ENCODE peak calls at places on chromosomes 2 and 18, in five cellular contexts. J is fibroblast of the aortic adventitia, W is ovary, A is heart left ventricle, F is breast epithelium. S is an unnamed sample.

GRCh38 chr18:24274822-24275221 is 122.8 kb downstream of the OSBPL1A start:
- DNase-seq in J (no peak), W (no peak), A (peak), F (peak), S (no peak)

GRCh38 chr2:7363906-7364305 is 446.7 kb downstream of the RNF144A start:
- DNase-seq in J (no peak), W (no peak), A (no peak), F (no peak), S (no peak)

GRCh38 chr18:41579185-41579584 is 375.8 kb upstream of the PIK3C3 start:
- DNase-seq in J (no peak), W (no peak), A (no peak), F (no peak), S (no peak)

GRCh38 chr2:98829586-98830270 is 98.8 kb upstream of the MGAT4A start:
- DNase-seq in J (no peak), W (no peak), A (no peak), F (no peak), S (no peak)

GRCh38 chr2:169693344-169693743 is 861 bp downstream of the CFAP210 start:
- DNase-seq in J (no peak), W (no peak), A (no peak), F (no peak), S (no peak)

GRCh38 chr2:127608061-127609011 is 37.6 kb upstream of the GPR17 start:
- DNase-seq in J (no peak), W (no peak), A (peak), F (no peak), S (no peak)

GRCh38 chr18:2050016-2050415 is 521.3 kb downstream of the METTL4 start:
- DNase-seq in J (peak), W (no peak), A (no peak), F (no peak), S (peak)

GRCh38 chr2:197079414-197079813 is 152.9 kb upstream of the PGAP1 start:
- DNase-seq in J (peak), W (peak), A (no peak), F (no peak), S (peak)

GRCh38 chr2:241009601-241010530 is 11.4 kb downstream of the SNED1 start:
- DNase-seq in J (peak), W (peak), A (no peak), F (peak), S (peak)

GRCh38 chr18:26468931-26469340 is 79.4 kb downstream of the KCTD1 start:
- DNase-seq in J (no peak), W (no peak), A (no peak), F (no peak), S (no peak)

GRCh38 chr2:197256021-197256420 is 54.6 kb downstream of the ANKRD44 start:
- DNase-seq in J (no peak), W (no peak), A (no peak), F (no peak), S (no peak)

GRCh38 chr2:115558725-115559124 is 1116.3 kb downstream of the DPP10 start:
- DNase-seq in J (no peak), W (no peak), A (no peak), F (no peak), S (no peak)

GRCh38 chr2:178523596-178524134 is 43.4 kb downstream of the PLEKHA3 start:
- DNase-seq in J (peak), W (no peak), A (no peak), F (no peak), S (no peak)

GRCh38 chr18:1585881-1586488 is 681.3 kb downstream of the ADCYAP1 start:
- DNase-seq in J (peak), W (no peak), A (no peak), F (no peak), S (peak)

GRCh38 chr2:216319771-216320170 is 52.5 kb downstream of the MARCHF4 start:
- DNase-seq in J (peak), W (no peak), A (no peak), F (no peak), S (peak)

GRCh38 chr18:12886498-12887126 is 2.6 kb upstream of the PTPN2 start:
- DNase-seq in J (no peak), W (no peak), A (no peak), F (no peak), S (peak)

GRCh38 chr2:227545990-227546389 is 52.7 kb upstream of the SCYGR2 start:
- DNase-seq in J (no peak), W (no peak), A (no peak), F (no peak), S (no peak)

GRCh38 chr2:102069311-102069974 is 73.1 kb upstream of the IL1R1 start:
- DNase-seq in J (no peak), W (no peak), A (no peak), F (no peak), S (no peak)

GRCh38 chr2:102072741-102073140 is 69.8 kb upstream of the IL1R1 start:
- DNase-seq in J (no peak), W (no peak), A (no peak), F (no peak), S (no peak)

GRCh38 chr2:102073168-102073724 is 69.3 kb upstream of the IL1R1 start:
- DNase-seq in J (no peak), W (no peak), A (no peak), F (no peak), S (no peak)

GRCh38 chr2:102066554-102066953 is 74.8 kb downstream of the IL1R2 start:
- DNase-seq in J (no peak), W (no peak), A (no peak), F (no peak), S (no peak)

DNA sequence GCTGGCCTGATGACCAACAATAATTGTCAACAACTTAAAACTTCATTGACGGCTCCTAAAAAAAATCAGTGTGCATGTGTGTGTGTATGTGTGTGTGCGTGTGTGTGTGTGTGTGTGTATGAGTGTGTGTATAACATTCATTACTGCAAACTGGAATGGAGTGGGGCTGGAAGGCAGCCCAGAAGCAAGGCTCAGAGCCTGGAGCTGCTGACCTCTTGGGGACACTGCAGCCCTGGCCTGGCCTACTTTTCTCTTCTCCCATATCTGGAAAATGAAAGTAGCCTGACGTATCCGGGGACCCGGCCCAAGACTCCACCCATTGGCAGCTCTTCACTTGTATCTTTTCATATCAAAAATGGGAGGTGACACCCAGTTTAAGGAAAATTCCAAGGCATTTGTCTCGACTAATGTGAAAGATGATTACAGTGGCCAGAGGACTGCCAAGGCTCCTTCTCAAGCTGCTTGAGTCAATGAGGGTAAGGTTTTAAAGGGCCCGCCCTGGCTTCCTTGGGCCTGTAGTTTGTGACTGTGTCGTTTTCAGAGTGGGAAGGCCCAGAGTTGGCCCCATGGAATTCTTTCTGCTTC is 72.4 kb upstream of the IL1R1 start:
- DNase-seq in J (peak), W (peak), A (peak), F (no peak), S (peak)
- TF ChIP-seq CTCF in J (peak), W (no peak), A (no peak), F (no peak), S (peak)

GRCh38 chr2:64990823-64991222 is 1.6 kb downstream of the SLC1A4 start:
- DNase-seq in J (no peak), W (no peak), A (no peak), F (no peak), S (no peak)
- H3K4me3 ChIP-seq in J (peak), W (peak), A (peak), F (no peak), S (peak)

GRCh38 chr2:9114457-9114856 is 92.2 kb upstream of the ASAP2 start:
- DNase-seq in J (no peak), W (no peak), A (no peak), F (no peak), S (no peak)
- TF ChIP-seq CTCF in J (no peak), W (no peak), A (no peak), F (no peak), S (no peak)

GRCh38 chr2:181461056-181461630 is 4.0 kb downstream of the ITGA4 start:
- DNase-seq in J (no peak), W (no peak), A (no peak), F (no peak), S (no peak)

GRCh38 chr2:181458881-181459280 is 1.7 kb downstream of the ITGA4 start:
- DNase-seq in J (no peak), W (no peak), A (no peak), F (no peak), S (no peak)

GRCh38 chr2:181459646-181460045 is 2.5 kb downstream of the ITGA4 start:
- DNase-seq in J (peak), W (no peak), A (no peak), F (no peak), S (peak)

GRCh38 chr2:181463573-181463972 is 6.4 kb downstream of the ITGA4 start:
- DNase-seq in J (no peak), W (no peak), A (no peak), F (no peak), S (no peak)

GRCh38 chr2:181462032-181462431 is 4.8 kb downstream of the ITGA4 start:
- DNase-seq in J (no peak), W (no peak), A (no peak), F (no peak), S (no peak)
- H3K4me3 ChIP-seq in J (no peak), W (no peak), A (no peak), F (no peak), S (no peak)

GRCh38 chr2:233061007-233061590 is 957 bp downstream of the INPP5D start:
- DNase-seq in J (no peak), W (no peak), A (no peak), F (no peak), S (no peak)

GRCh38 chr2:233062447-233062842 is 2.3 kb downstream of the INPP5D start:
- DNase-seq in J (no peak), W (no peak), A (no peak), F (no peak), S (no peak)

GRCh38 chr2:233060500-233061006 is 411 bp downstream of the INPP5D start:
- DNase-seq in J (no peak), W (no peak), A (no peak), F (no peak), S (no peak)

GRCh38 chr2:233062946-233063268 is 2.8 kb downstream of the INPP5D start:
- DNase-seq in J (no peak), W (no peak), A (no peak), F (no peak), S (no peak)

GRCh38 chr2:233061591-233062446 is 1.7 kb downstream of the INPP5D start:
- DNase-seq in J (no peak), W (no peak), A (peak), F (no peak), S (no peak)
- TF ChIP-seq CTCF in J (peak), W (no peak), A (no peak), F (no peak), S (no peak)

DNA sequence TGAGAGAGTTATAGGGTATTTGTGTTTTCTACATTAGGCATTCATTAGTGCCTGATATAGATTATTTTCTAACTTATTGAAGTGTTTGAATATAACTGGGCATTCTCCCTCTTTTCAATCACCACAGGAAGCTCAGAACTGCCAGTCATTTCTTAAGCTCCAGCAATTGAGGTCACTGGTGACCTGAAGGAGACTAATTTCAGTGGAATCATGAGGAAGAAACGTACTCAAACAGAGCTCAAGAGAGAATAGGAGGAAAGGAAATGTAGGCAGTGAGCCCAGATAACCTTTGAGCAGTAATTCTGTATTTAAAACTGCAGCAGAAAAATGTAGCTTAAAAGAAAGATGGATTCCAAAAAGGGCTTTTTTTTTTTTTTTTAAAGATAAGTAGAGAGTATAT is 1035.5 kb downstream of the SOCS6 start:
- DNase-seq in J (no peak), W (no peak), A (no peak), F (no peak), S (no peak)
- H3K4me3 ChIP-seq in J (no peak), W (no peak), A (no peak), F (no peak), S (no peak)

GRCh38 chr2:192005214-192005613 is 158.3 kb upstream of the CAVIN2 start:
- DNase-seq in J (no peak), W (no peak), A (no peak), F (no peak), S (no peak)
- TF ChIP-seq CTCF in J (no peak), W (no peak), A (no peak), F (no peak), S (no peak)

GRCh38 chr2:183034806-183035205 is 3.5 kb downstream of the NCKAP1 start:
- DNase-seq in J (peak), W (no peak), A (no peak), F (no peak), S (peak)
- H3K4me3 ChIP-seq in J (no peak), W (no peak), A (no peak), F (no peak), S (no peak)

GRCh38 chr2:100246163-100247145 is 75.8 kb downstream of the LONRF2 start:
- DNase-seq in J (peak), W (no peak), A (no peak), F (no peak), S (no peak)
- TF ChIP-seq CTCF in J (peak), W (peak), A (peak), F (no peak), S (peak)

GRCh38 chr2:16625759-16626158 is 39.9 kb downstream of the CYRIA start:
- DNase-seq in J (no peak), W (no peak), A (no peak), F (no peak), S (no peak)
- H3K4me3 ChIP-seq in J (no peak), W (no peak), A (no peak), F (no peak), S (no peak)